ENCODE peak calls at places on chromosome 7, in six cellular contexts. N is transverse colon, O is HepG2, L is gastrocnemius medialis, D is suprapubic skin, G is Peyer's patch. T is an unnamed sample.

GRCh38 chr7:115346685-115347084 is 424.8 kb downstream of the MDFIC start:
- DNase-seq in O (no peak), G (no peak), L (no peak), D (no peak), N (no peak), T (no peak)

GRCh38 chr7:102320601-102321350 is 34.1 kb downstream of the SH2B2 start:
- DNase-seq in N (no peak), L (no peak), O (no peak), D (no peak), G (no peak), T (no peak)

GRCh38 chr7:107291434-107291833 is 122.6 kb downstream of the HBP1 start:
- DNase-seq in L (no peak), G (no peak), N (no peak), O (no peak), D (no peak), T (no peak)

GRCh38 chr7:74479066-74479781 is 25.5 kb downstream of the GTF2IRD1 start:
- DNase-seq in G (no peak), O (no peak), D (no peak), L (peak; percentile 54), N (peak; percentile 60), T (no peak)

GRCh38 chr7:108431099-108431498 is 25.1 kb downstream of the NRCAM start:
- DNase-seq in N (no peak), O (no peak), G (no peak), D (no peak), L (no peak), T (no peak)

GRCh38 chr7:131010029-131010705 is 276.2 kb upstream of the KLF14 start:
- DNase-seq in D (no peak), N (no peak), L (no peak), O (no peak), G (no peak), T (no peak)

GRCh38 chr7:18495412-18496335 is at the start of gene HDAC9:
- DNase-seq in N (peak; percentile 51), D (no peak), O (no peak), G (no peak), L (peak; percentile 56), T (no peak)

GRCh38 chr7:159000859-159001435 is 143.7 kb downstream of the VIPR2 start:
- DNase-seq in O (no peak), D (peak; percentile 52), G (no peak), N (no peak), L (no peak), T (no peak)

GRCh38 chr7:51327287-51327717 is 10.7 kb upstream of the COBL start:
- DNase-seq in N (no peak), D (no peak), G (no peak), L (no peak), O (no peak), T (no peak)

GRCh38 chr7:13742719-13743640 is 246.5 kb downstream of the ETV1 start:
- DNase-seq in G (no peak), D (no peak), N (peak; percentile 13), L (no peak), O (no peak), T (peak; percentile 32)

GRCh38 chr7:115232041-115232440 is 310.1 kb downstream of the MDFIC start:
- DNase-seq in O (no peak), L (no peak), N (no peak), D (no peak), G (no peak), T (no peak)

GRCh38 chr7:116030626-116031276 is at the start of gene TFEC:
- DNase-seq in D (no peak), O (no peak), L (no peak), G (no peak), N (no peak), T (no peak)

GRCh38 chr7:138449580-138449979 is 10.5 kb upstream of the TRIM24 start:
- DNase-seq in L (no peak), D (no peak), N (no peak), G (no peak), O (no peak), T (no peak)

GRCh38 chr7:143243011-143243410 is 20.2 kb upstream of the GSTK1 start:
- DNase-seq in L (no peak), G (no peak), O (no peak), D (no peak), N (no peak), T (no peak)

GRCh38 chr7:12827219-12827821 is 139.9 kb downstream of the ARL4A start:
- DNase-seq in G (no peak), L (no peak), O (no peak), N (no peak), D (no peak), T (no peak)

GRCh38 chr7:45054442-45054841 is 34.3 kb downstream of the NACAD start:
- DNase-seq in L (no peak), O (no peak), G (no peak), D (peak; percentile 48), N (no peak), T (no peak)

GRCh38 chr7:33143996-33144718 is 14.8 kb downstream of the BBS9 start:
- DNase-seq in L (no peak), D (no peak), O (peak; percentile 28), N (no peak), G (no peak), T (no peak)

GRCh38 chr7:14905764-14906163 is 3.2 kb upstream of the DGKB start:
- DNase-seq in L (no peak), G (no peak), O (no peak), N (no peak), D (no peak), T (no peak)

GRCh38 chr7:43779032-43779812 is 20.7 kb downstream of the BLVRA start:
- DNase-seq in L (no peak), O (no peak), G (no peak), D (no peak), N (no peak), T (no peak)

GRCh38 chr7:117164578-117164977 is 158.3 kb downstream of the WNT2 start:
- DNase-seq in G (no peak), D (no peak), N (no peak), O (no peak), L (no peak), T (no peak)

GRCh38 chr7:2011266-2012043 is 221.3 kb downstream of the MAD1L1 start:
- DNase-seq in N (no peak), O (no peak), D (peak; percentile 66), G (peak; percentile 25), L (no peak), T (no peak)

GRCh38 chr7:136166521-136166920 is 189.4 kb upstream of the MTPN start:
- DNase-seq in N (no peak), D (no peak), O (no peak), G (no peak), L (no peak), T (no peak)

GRCh38 chr7:485188-486081 is 34.2 kb downstream of the PDGFA start:
- DNase-seq in D (no peak), O (no peak), G (no peak), L (no peak), N (peak; percentile 62), T (no peak)

DNA sequence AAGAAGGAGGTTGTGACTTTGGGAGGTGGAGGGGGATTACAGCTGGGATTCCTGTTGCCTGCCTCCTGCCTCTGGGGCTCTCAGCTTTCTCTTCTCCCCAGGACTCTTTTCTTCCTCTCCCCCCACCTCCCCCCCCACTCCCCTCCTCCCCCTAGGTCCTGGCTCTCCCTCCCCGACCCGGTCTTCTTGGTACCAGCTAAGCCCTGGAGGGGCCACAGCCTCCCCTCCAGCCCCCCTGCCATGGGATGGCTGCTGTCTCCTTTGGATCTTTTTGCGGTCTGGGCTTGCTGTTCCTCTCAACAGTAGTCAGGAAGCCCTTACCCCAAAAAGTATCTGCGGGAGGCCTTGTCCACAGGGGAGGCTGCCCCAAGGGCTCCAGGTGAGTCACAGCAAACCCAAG is 33.5 kb upstream of the LEP start:
- DNase-seq in G (no peak), N (no peak), D (peak; percentile 43), O (no peak), L (no peak), T (no peak)
- H3K27me3 ChIP-seq in G (no peaks in the 10 kb centered on the region), N (peaks cover 63% of the 10 kb centered on the region), D (peaks cover 42% of the 10 kb centered on the region), O (peaks cover 73% of the 10 kb centered on the region), L (peaks cover 18% of the 10 kb centered on the region), T (no peaks in the 10 kb centered on the region)

GRCh38 chr7:98280791-98281756 is at the start of gene BRI3:
- DNase-seq in N (peak; percentile 95), G (peak; percentile 97), L (peak; percentile 89), D (peak; percentile 96), O (peak; percentile 78), T (peak; percentile 88)
- TF ChIP-seq POLR2A in N (peak; percentile 98), G (peak; percentile 97), L (peak; percentile 88), D (peak; percentile 75), O (peak; percentile 96), T (no peak)

DNA sequence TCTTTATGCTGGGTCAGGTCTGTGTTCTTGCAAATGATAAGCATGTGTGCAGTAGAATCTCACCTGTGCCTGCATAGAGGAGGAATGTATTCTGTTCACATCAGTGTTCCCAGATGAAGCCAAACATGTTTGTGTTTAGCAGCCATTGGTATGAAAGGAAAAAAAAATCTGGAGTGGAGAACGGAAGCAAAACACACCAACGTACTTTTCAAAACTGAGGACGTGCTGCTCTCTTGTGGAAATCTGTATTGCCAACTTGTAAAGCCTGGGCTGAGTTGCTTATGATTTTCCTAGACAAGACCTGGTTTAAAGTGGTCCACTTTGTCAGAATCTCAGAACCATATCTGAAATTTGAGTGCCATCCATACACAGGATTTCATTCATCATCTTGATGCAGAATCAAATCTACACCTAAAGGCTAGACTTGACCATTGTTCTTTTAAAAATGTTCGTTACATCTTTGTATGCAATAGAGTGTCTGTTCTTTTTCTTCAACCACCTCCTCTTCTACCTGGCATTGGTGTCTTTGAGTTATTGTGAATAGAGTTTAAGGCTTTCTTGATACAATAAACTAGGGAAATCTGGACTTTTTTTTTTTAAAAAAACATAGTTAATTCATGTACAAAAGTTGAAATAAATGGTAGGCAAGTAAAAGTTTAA is 367.7 kb downstream of the PHF14 start:
- DNase-seq in D (no peak), O (no peak), L (no peak), G (no peak), N (no peak), T (no peak)
- H3K27me3 ChIP-seq in D (no peaks in the 10 kb centered on the region), O (no peaks in the 10 kb centered on the region), L (no peaks in the 10 kb centered on the region), G (no peaks in the 10 kb centered on the region), N (no peaks in the 10 kb centered on the region), T (no peaks in the 10 kb centered on the region)

DNA sequence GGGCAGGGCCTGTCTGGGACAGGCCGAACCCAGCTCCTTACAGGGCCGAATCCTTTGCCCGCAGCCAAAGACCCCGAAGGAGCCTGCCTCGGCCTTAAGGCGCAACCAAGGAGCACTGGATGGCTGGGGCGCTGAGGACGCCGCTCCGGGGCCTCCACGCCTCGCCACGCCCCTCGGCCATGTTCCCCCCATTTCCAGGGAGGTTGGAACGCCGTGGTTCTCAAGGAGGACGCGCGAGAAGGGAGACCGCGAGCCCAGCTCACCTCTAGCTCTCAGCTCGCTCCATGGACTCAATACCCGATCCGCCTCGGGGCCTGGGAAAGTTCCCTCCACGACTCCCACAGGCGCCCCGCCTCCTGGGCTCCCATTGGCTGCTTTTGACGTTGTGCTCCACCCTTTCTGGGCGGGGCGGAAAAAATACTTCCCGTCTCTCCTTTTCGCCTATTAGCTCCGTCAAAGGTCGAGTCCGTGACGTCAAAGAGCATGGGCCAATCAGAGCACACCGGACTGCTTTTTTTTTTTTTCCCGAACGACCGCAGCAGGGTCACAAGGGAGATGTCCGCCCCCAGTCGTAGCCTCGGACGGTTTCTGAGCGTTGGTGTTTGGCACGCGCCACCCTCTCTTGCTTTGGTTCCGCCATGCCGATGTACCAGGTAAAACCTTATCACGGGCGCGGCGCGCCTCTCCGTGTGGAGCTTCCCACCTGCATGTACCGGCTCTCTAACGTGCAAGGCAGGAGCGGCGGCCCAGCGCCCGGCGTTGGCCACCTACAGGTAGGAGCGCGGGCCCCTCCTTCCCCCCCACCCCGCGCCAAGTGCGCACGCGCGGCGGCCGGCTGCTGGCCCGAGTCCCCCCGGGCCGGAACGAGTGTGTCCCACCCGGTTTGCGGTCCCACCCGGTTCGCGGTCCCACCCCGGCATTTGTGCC is 305.7 kb downstream of the TYW1 start:
- DNase-seq in G (peak; percentile 99), L (peak; percentile 99), N (peak; percentile 99), O (peak; percentile 99), D (peak; percentile 99), T (peak; percentile 99)
- TF ChIP-seq POLR2A in G (peak; percentile 75), L (peak; percentile 85), N (peak; percentile 88), O (peak; percentile 96), D (no peak), T (no peak)

T was measured in breast epithelium.